ENCODE peak calls at places on chromosome 21, in seven cellular contexts. D, N, Q, I, L, O and G are unnamed samples.

GRCh38 chr21:29232601-29233541 is 65.9 kb upstream of the BACH1 start:
- DNase-seq in D (no peak), I (no peak), O (no peak), Q (no peak), L (no peak), N (no peak), G (no peak)

GRCh38 chr21:41761211-41762181 is 5.4 kb downstream of the RIPK4 start:
- DNase-seq in Q (peak; percentile 67), L (peak; percentile 81), O (no peak), I (no peak), N (no peak), D (no peak), G (peak; percentile 59)

GRCh38 chr21:36654341-36654740 is 44.6 kb upstream of the SIM2 start:
- DNase-seq in Q (no peak), I (no peak), O (no peak), L (no peak), D (no peak), N (no peak), G (no peak)

GRCh38 chr21:45051580-45052434 is 22.6 kb upstream of the ADARB1 start:
- DNase-seq in D (no peak), I (no peak), Q (no peak), N (no peak), O (no peak), L (peak; percentile 90), G (no peak)

GRCh38 chr21:41399401-41399800 is 26.6 kb upstream of the MX1 start:
- DNase-seq in O (no peak), D (no peak), L (peak; percentile 21), I (no peak), Q (no peak), N (no peak), G (no peak)

GRCh38 chr21:17451364-17451869 is 61.4 kb upstream of the CXADR start:
- DNase-seq in D (no peak), Q (no peak), I (no peak), O (no peak), L (no peak), N (no peak), G (no peak)

GRCh38 chr21:20999567-21000169 is 1.5 kb downstream of the NCAM2 start:
- DNase-seq in Q (peak; percentile 27), D (no peak), L (no peak), I (peak; percentile 61), N (no peak), O (no peak), G (peak; percentile 57)

GRCh38 chr21:36145259-36145658 is 10.4 kb downstream of the CBR3 start:
- DNase-seq in O (no peak), I (no peak), L (no peak), N (no peak), D (no peak), Q (no peak), G (no peak)

GRCh38 chr21:17726047-17726446 is 93.1 kb downstream of the C21orf91 start:
- DNase-seq in Q (no peak), D (no peak), I (peak; percentile 32), O (no peak), L (no peak), N (no peak), G (peak; percentile 5)

GRCh38 chr21:39630191-39630591 is 17.5 kb downstream of the B3GALT5 start:
- DNase-seq in I (no peak), Q (no peak), D (no peak), L (no peak), O (no peak), N (no peak), G (no peak)

GRCh38 chr21:45867671-45868081 is 113.9 kb upstream of the COL6A1 start:
- DNase-seq in Q (no peak), D (no peak), N (no peak), L (no peak), I (no peak), O (no peak), G (no peak)

GRCh38 chr21:41663805-41664788 is 102.8 kb downstream of the RIPK4 start:
- DNase-seq in O (no peak), I (no peak), D (no peak), N (no peak), L (peak; percentile 66), Q (no peak), G (peak; percentile 33)

GRCh38 chr21:21740207-21740606 is 742.0 kb downstream of the NCAM2 start:
- DNase-seq in N (no peak), Q (no peak), L (no peak), I (no peak), O (no peak), D (no peak), G (no peak)

GRCh38 chr21:41326414-41327080 is 9.9 kb downstream of the FAM3B start:
- DNase-seq in N (no peak), I (no peak), Q (peak; percentile 41), L (no peak), D (no peak), O (no peak), G (no peak)

GRCh38 chr21:27129215-27129614 is 162.3 kb upstream of the ADAMTS5 start:
- DNase-seq in I (no peak), O (no peak), N (no peak), L (no peak), Q (peak; percentile 49), D (no peak), G (no peak)

GRCh38 chr21:42614391-42614790 is 39.0 kb upstream of the PDE9A start:
- DNase-seq in O (no peak), N (no peak), D (peak; percentile 23), L (no peak), I (no peak), Q (no peak), G (no peak)

GRCh38 chr21:41810597-41810932 is 43.7 kb upstream of the RIPK4 start:
- DNase-seq in Q (no peak), I (no peak), L (no peak), D (no peak), N (no peak), O (no peak), G (no peak)

GRCh38 chr21:36070999-36071398 is 1.2 kb downstream of the CBR1 start:
- DNase-seq in L (no peak), N (no peak), D (no peak), O (no peak), I (no peak), Q (no peak), G (no peak)

GRCh38 chr21:33059319-33059894 is 10.5 kb upstream of the OLIG1 start:
- DNase-seq in O (no peak), D (no peak), Q (no peak), N (no peak), I (peak; percentile 38), L (no peak), G (no peak)

GRCh38 chr21:39461419-39461818 is 9.6 kb downstream of the SH3BGR start:
- DNase-seq in L (no peak), O (no peak), N (no peak), D (no peak), I (no peak), Q (no peak), G (no peak)

GRCh38 chr21:27799861-27800260 is 833.0 kb upstream of the ADAMTS5 start:
- DNase-seq in N (no peak), L (no peak), O (no peak), D (no peak), Q (no peak), I (no peak), G (no peak)

GRCh38 chr21:45496968-45497845 is 45.0 kb downstream of the SLC19A1 start:
- DNase-seq in L (peak; percentile 67), I (no peak), D (no peak), N (peak; percentile 11), Q (no peak), O (no peak), G (no peak)

GRCh38 chr21:39788383-39788782 is 43.4 kb downstream of the IGSF5 start:
- DNase-seq in Q (peak; percentile 97), L (peak; percentile 82), D (no peak), N (peak; percentile 75), I (peak; percentile 52), O (peak; percentile 84), G (peak; percentile 91)

GRCh38 chr21:42716074-42716473 is 62.7 kb downstream of the PDE9A start:
- DNase-seq in O (no peak), Q (no peak), D (no peak), I (no peak), L (no peak), N (no peak), G (no peak)

GRCh38 chr21:40704141-40704540 is 142.8 kb downstream of the DSCAM start:
- DNase-seq in D (no peak), L (no peak), Q (no peak), I (no peak), O (no peak), N (no peak), G (no peak)

GRCh38 chr21:44267655-44268142 is 6.0 kb upstream of the DNMT3L start:
- DNase-seq in N (no peak), O (no peak), D (no peak), L (no peak), I (no peak), Q (peak; percentile 22), G (peak; percentile 38)

GRCh38 chr21:16308269-16308668 is 578.5 kb downstream of the USP25 start:
- DNase-seq in Q (no peak), O (no peak), N (no peak), I (no peak), D (no peak), L (no peak), G (no peak)

GRCh38 chr21:32477424-32477745 is 64.9 kb downstream of the EVA1C start:
- DNase-seq in O (no peak), Q (no peak), N (no peak), D (no peak), I (no peak), L (no peak), G (no peak)

GRCh38 chr21:41180752-41181151 is 12.8 kb downstream of the BACE2 start:
- DNase-seq in L (no peak), O (no peak), N (no peak), I (no peak), D (no peak), Q (no peak), G (no peak)